ENCODE peak calls at places on chromosomes 16 and 17, in ten cellular contexts. O is heart right ventricle, D is SK-N-SH, Z is stomach, M is left lung, K is IMR-90, X is spleen, B is ovary, U is psoas muscle, S is sigmoid colon. R is an unnamed sample.
A peak's percentile ranks its signal among the peaks of the same experiment; 100 is the strongest.

GRCh38 chr17:731943-732787 is at the start of gene TLCD3A:
- DNase-seq in U (peak; percentile 84), X (peak; percentile 84), K (peak; percentile 55), Z (peak; percentile 87), S (peak; percentile 87), D (peak; percentile 95), M (peak; percentile 92), B (peak; percentile 78), O (peak; percentile 63), R (peak; percentile 81)

GRCh38 chr17:19386276-19386863 is 620 bp downstream of the MFAP4 start:
- DNase-seq in M (peak; percentile 92), U (peak; percentile 88), X (peak; percentile 90), B (peak; percentile 78), S (peak; percentile 94), O (no peak), Z (peak; percentile 51), K (peak; percentile 92), D (peak; percentile 39), R (peak; percentile 85)

GRCh38 chr17:33292981-33293867 is at the start of gene ASIC2:
- DNase-seq in Z (no peak), D (peak; percentile 55), S (no peak), K (peak; percentile 4), M (peak; percentile 71), B (no peak), O (no peak), X (peak; percentile 68), U (no peak), R (no peak)

GRCh38 chr16:3485821-3486505 is 9.3 kb downstream of the C16orf90 start:
- DNase-seq in K (no peak), O (no peak), X (peak; percentile 60), M (no peak), B (no peak), D (peak; percentile 21), Z (no peak), S (no peak), U (no peak), R (no peak)

GRCh38 chr16:82456683-82457082 is 170.1 kb upstream of the CDH13 start:
- DNase-seq in S (no peak), K (peak; percentile 36), X (no peak), O (peak; percentile 26), B (no peak), U (peak; percentile 54), Z (peak; percentile 69), M (no peak), D (peak; percentile 69), R (peak; percentile 65)

GRCh38 chr17:2068101-2068518 is 13.2 kb downstream of the HIC1 start:
- DNase-seq in U (no peak), D (no peak), O (no peak), M (no peak), K (peak; percentile 90), B (no peak), S (peak; percentile 75), X (no peak), Z (no peak), R (no peak)

GRCh38 chr17:76727745-76728456 is 1.3 kb downstream of the METTL23 start:
- DNase-seq in K (no peak), B (no peak), O (no peak), Z (no peak), M (no peak), S (peak; percentile 66), X (no peak), U (no peak), D (no peak), R (peak; percentile 34)

GRCh38 chr17:37527249-37527851 is 37.7 kb downstream of the DUSP14 start:
- DNase-seq in M (no peak), Z (no peak), U (no peak), D (peak; percentile 53), X (no peak), K (peak; percentile 70), O (no peak), S (no peak), B (no peak), R (peak; percentile 62)

GRCh38 chr16:72072514-72073342 is 9.7 kb downstream of the HPR start:
- DNase-seq in O (peak; percentile 38), B (peak; percentile 58), K (no peak), X (no peak), U (no peak), M (no peak), S (no peak), D (no peak), Z (no peak), R (peak; percentile 89)

GRCh38 chr16:72068930-72069329 is 5.9 kb downstream of the HPR start:
- DNase-seq in X (no peak), K (peak; percentile 4), Z (no peak), U (no peak), M (no peak), B (no peak), D (no peak), S (no peak), O (no peak), R (no peak)

GRCh38 chr16:72061564-72061963 is 1.5 kb upstream of the HPR start:
- DNase-seq in K (no peak), B (no peak), O (no peak), U (no peak), S (no peak), Z (no peak), M (no peak), X (no peak), D (no peak), R (no peak)

GRCh38 chr16:72064361-72064894 is 1.4 kb downstream of the HPR start:
- DNase-seq in K (no peak), M (no peak), U (no peak), D (no peak), B (no peak), S (no peak), X (no peak), O (no peak), Z (no peak), R (no peak)

GRCh38 chr16:72066747-72067146 is 3.7 kb downstream of the HPR start:
- DNase-seq in B (no peak), U (no peak), D (peak; percentile 37), O (peak; percentile 16), X (no peak), K (peak; percentile 64), S (no peak), Z (no peak), M (no peak), R (peak; percentile 72)
- TF ChIP-seq CTCF in B (peak; percentile 57), U (peak; percentile 53), D (peak; percentile 68), O (peak; percentile 8), X (no peak), K (peak; percentile 70), S (peak; percentile 23), Z (peak; percentile 36), M (peak; percentile 39), R (peak; percentile 66)

GRCh38 chr16:78791926-78792325 is 692.5 kb downstream of the WWOX start:
- DNase-seq in K (no peak), M (no peak), D (no peak), B (no peak), S (no peak), X (no peak), U (no peak), Z (no peak), O (no peak), R (no peak)
- H3K27me3 ChIP-seq in K (no peaks in the 10 kb centered on the region), M (no peaks in the 10 kb centered on the region), D (no peaks in the 10 kb centered on the region), B (no peaks in the 10 kb centered on the region), S (no peaks in the 10 kb centered on the region), X (no peaks in the 10 kb centered on the region), U (no peaks in the 10 kb centered on the region), Z (no peaks in the 10 kb centered on the region), O (no peaks in the 10 kb centered on the region), R (no peaks in the 10 kb centered on the region)

GRCh38 chr16:81095653-81095952 is 592 bp downstream of the GCSH start:
- DNase-seq in K (no peak), M (no peak), U (no peak), O (no peak), S (no peak), B (no peak), D (no peak), X (no peak), Z (no peak), R (no peak)

GRCh38 chr16:81095953-81096714 is at the start of gene GCSH:
- DNase-seq in S (peak; percentile 99), X (peak; percentile 100), U (peak; percentile 100), O (peak; percentile 99), Z (peak; percentile 99), K (peak; percentile 98), B (peak; percentile 99), M (peak; percentile 100), D (peak; percentile 96), R (peak; percentile 99)

GRCh38 chr16:81097230-81097629 is 1.0 kb upstream of the GCSH start:
- DNase-seq in M (no peak), Z (no peak), X (no peak), S (no peak), K (no peak), O (no peak), U (no peak), D (no peak), B (no peak), R (no peak)

GRCh38 chr16:81094771-81095251 is 1.4 kb downstream of the GCSH start:
- DNase-seq in X (no peak), D (no peak), K (peak; percentile 16), B (peak; percentile 17), U (no peak), O (no peak), M (no peak), Z (no peak), S (no peak), R (no peak)

DNA sequence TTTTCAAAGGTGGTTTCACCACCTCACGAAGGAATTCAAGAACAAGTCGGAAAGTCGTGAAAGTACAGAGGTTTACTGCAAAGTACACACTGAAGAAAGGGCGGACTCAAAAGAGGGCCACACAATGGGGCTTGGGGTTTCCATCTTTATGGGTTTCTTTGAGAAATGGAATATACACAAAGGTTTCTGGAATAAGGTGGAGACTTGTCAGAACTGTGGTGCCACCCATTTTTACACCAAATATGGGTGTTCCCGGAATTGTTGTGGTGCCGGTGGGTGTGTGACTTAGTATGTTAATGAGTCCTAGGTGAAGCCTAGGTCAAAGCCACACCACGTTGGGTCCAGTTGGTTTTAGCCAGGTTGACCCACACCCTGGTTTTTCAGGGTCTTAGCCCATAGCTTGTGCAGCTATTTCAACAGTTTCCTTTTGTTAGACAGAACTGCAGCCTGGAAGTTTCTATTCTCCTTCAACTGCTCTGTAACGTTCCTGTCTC is 567 bp upstream of the GCSH start:
- DNase-seq in B (no peak), K (no peak), S (no peak), Z (no peak), X (no peak), U (no peak), O (no peak), D (no peak), M (no peak), R (no peak)
- H3K4me3 ChIP-seq in B (peak overlapping the region; percentile 26), K (no peak overlapping the region), S (peak overlapping the region; percentile 75), Z (peak overlapping the region; percentile 61), X (peak overlapping the region; percentile 77), U (peak overlapping the region; percentile 90), O (no peak overlapping the region), D (peak overlapping the region; percentile 28), M (peak overlapping the region; percentile 93), R (no peak overlapping the region)

GRCh38 chr17:9116311-9116820 is 95.1 kb downstream of the NTN1 start:
- DNase-seq in M (no peak), D (no peak), X (no peak), K (no peak), O (no peak), S (peak; percentile 19), B (no peak), Z (no peak), U (no peak), R (no peak)

GRCh38 chr17:9120471-9120870 is 99.2 kb downstream of the NTN1 start:
- DNase-seq in O (no peak), S (peak; percentile 55), M (no peak), Z (no peak), D (no peak), B (no peak), U (no peak), X (no peak), K (no peak), R (no peak)

GRCh38 chr17:9116861-9117568 is 95.7 kb downstream of the NTN1 start:
- DNase-seq in M (no peak), K (no peak), Z (no peak), X (no peak), B (no peak), U (no peak), D (no peak), S (peak; percentile 51), O (no peak), R (no peak)

GRCh38 chr17:9110501-9110900 is 89.2 kb downstream of the NTN1 start:
- DNase-seq in K (no peak), X (no peak), S (no peak), O (no peak), B (no peak), U (no peak), M (no peak), Z (no peak), D (no peak), R (no peak)

GRCh38 chr17:9115446-9116265 is 94.3 kb downstream of the NTN1 start:
- DNase-seq in U (peak; percentile 83), K (peak; percentile 6), M (no peak), Z (peak; percentile 27), D (peak; percentile 31), S (peak; percentile 86), B (peak; percentile 13), O (peak; percentile 70), X (no peak), R (peak; percentile 59)
- TF ChIP-seq CTCF in U (peak; percentile 8), K (no peak), M (no peak), Z (peak; percentile 14), D (peak; percentile 10), S (no peak), B (no peak), O (no peak), X (no peak), R (peak; percentile 26)